ENCODE peak calls at places on chromosome 4, in nine cellular contexts. One of them, this sample, is unnamed.

GRCh38 chr4:47704693-47705325 is 133.1 kb downstream of the CORIN start:
- DNase-seq in lower lobe of right lung: no peak
- DNase-seq in CD8-positive, alpha-beta T cell: no peak
- DNase-seq in central memory CD4-positive, alpha-beta T cell: no peak
- DNase-seq in stimulated activated CD8-positive, alpha-beta memory T cell treated with anti-CD3 and anti-CD28 coated beads, Interleukin-7, amount 100 ng/mL, for 1 hour: no peak
- DNase-seq in WERI-Rb-1: peak
- DNase-seq in esophagus muscularis mucosa: no peak
- DNase-seq in hypothalamus: peak
- DNase-seq in T-helper 22 cell: no peak
- DNase-seq in this sample: no peak

GRCh38 chr4:161182913-161183312 is 980.9 kb downstream of the FSTL5 start:
- DNase-seq in lower lobe of right lung: no peak
- DNase-seq in CD8-positive, alpha-beta T cell: no peak
- DNase-seq in central memory CD4-positive, alpha-beta T cell: no peak
- DNase-seq in stimulated activated CD8-positive, alpha-beta memory T cell treated with anti-CD3 and anti-CD28 coated beads, Interleukin-7, amount 100 ng/mL, for 1 hour: no peak
- DNase-seq in WERI-Rb-1: no peak
- DNase-seq in esophagus muscularis mucosa: no peak
- DNase-seq in hypothalamus: no peak
- DNase-seq in T-helper 22 cell: no peak
- DNase-seq in this sample: no peak

GRCh38 chr4:110371016-110371795 is 104.7 kb upstream of the ENPEP start:
- DNase-seq in lower lobe of right lung: no peak
- DNase-seq in CD8-positive, alpha-beta T cell: no peak
- DNase-seq in central memory CD4-positive, alpha-beta T cell: no peak
- DNase-seq in stimulated activated CD8-positive, alpha-beta memory T cell treated with anti-CD3 and anti-CD28 coated beads, Interleukin-7, amount 100 ng/mL, for 1 hour: no peak
- DNase-seq in WERI-Rb-1: no peak
- DNase-seq in esophagus muscularis mucosa: no peak
- DNase-seq in hypothalamus: no peak
- DNase-seq in T-helper 22 cell: no peak
- DNase-seq in this sample: no peak

GRCh38 chr4:127708985-127709384 is 21.2 kb upstream of the SLC25A31 start:
- DNase-seq in lower lobe of right lung: no peak
- DNase-seq in CD8-positive, alpha-beta T cell: no peak
- DNase-seq in central memory CD4-positive, alpha-beta T cell: no peak
- DNase-seq in stimulated activated CD8-positive, alpha-beta memory T cell treated with anti-CD3 and anti-CD28 coated beads, Interleukin-7, amount 100 ng/mL, for 1 hour: no peak
- DNase-seq in WERI-Rb-1: no peak
- DNase-seq in esophagus muscularis mucosa: no peak
- DNase-seq in hypothalamus: no peak
- DNase-seq in T-helper 22 cell: no peak
- DNase-seq in this sample: no peak

GRCh38 chr4:73653695-73654106 is 33.5 kb upstream of the RASSF6 start:
- DNase-seq in lower lobe of right lung: peak
- DNase-seq in CD8-positive, alpha-beta T cell: no peak
- DNase-seq in central memory CD4-positive, alpha-beta T cell: no peak
- DNase-seq in stimulated activated CD8-positive, alpha-beta memory T cell treated with anti-CD3 and anti-CD28 coated beads, Interleukin-7, amount 100 ng/mL, for 1 hour: no peak
- DNase-seq in WERI-Rb-1: peak
- DNase-seq in esophagus muscularis mucosa: no peak
- DNase-seq in hypothalamus: peak
- DNase-seq in T-helper 22 cell: no peak
- DNase-seq in this sample: no peak

GRCh38 chr4:157043131-157043530 is 32.8 kb upstream of the GLRB start:
- DNase-seq in lower lobe of right lung: no peak
- DNase-seq in CD8-positive, alpha-beta T cell: no peak
- DNase-seq in central memory CD4-positive, alpha-beta T cell: no peak
- DNase-seq in stimulated activated CD8-positive, alpha-beta memory T cell treated with anti-CD3 and anti-CD28 coated beads, Interleukin-7, amount 100 ng/mL, for 1 hour: no peak
- DNase-seq in WERI-Rb-1: no peak
- DNase-seq in esophagus muscularis mucosa: no peak
- DNase-seq in hypothalamus: no peak
- DNase-seq in T-helper 22 cell: no peak
- DNase-seq in this sample: no peak

GRCh38 chr4:122914292-122914904 is 8.0 kb downstream of the NUDT6 start:
- DNase-seq in lower lobe of right lung: no peak
- DNase-seq in CD8-positive, alpha-beta T cell: no peak
- DNase-seq in central memory CD4-positive, alpha-beta T cell: no peak
- DNase-seq in stimulated activated CD8-positive, alpha-beta memory T cell treated with anti-CD3 and anti-CD28 coated beads, Interleukin-7, amount 100 ng/mL, for 1 hour: no peak
- DNase-seq in WERI-Rb-1: no peak
- DNase-seq in esophagus muscularis mucosa: no peak
- DNase-seq in hypothalamus: no peak
- DNase-seq in T-helper 22 cell: no peak
- DNase-seq in this sample: peak

GRCh38 chr4:120299631-120300030 is 233.0 kb upstream of the MAD2L1 start:
- DNase-seq in lower lobe of right lung: no peak
- DNase-seq in CD8-positive, alpha-beta T cell: no peak
- DNase-seq in central memory CD4-positive, alpha-beta T cell: no peak
- DNase-seq in stimulated activated CD8-positive, alpha-beta memory T cell treated with anti-CD3 and anti-CD28 coated beads, Interleukin-7, amount 100 ng/mL, for 1 hour: no peak
- DNase-seq in WERI-Rb-1: no peak
- DNase-seq in esophagus muscularis mucosa: no peak
- DNase-seq in hypothalamus: no peak
- DNase-seq in T-helper 22 cell: no peak
- DNase-seq in this sample: no peak

GRCh38 chr4:157564771-157565170 is 344.2 kb downstream of the GRIA2 start:
- DNase-seq in lower lobe of right lung: no peak
- DNase-seq in CD8-positive, alpha-beta T cell: no peak
- DNase-seq in central memory CD4-positive, alpha-beta T cell: no peak
- DNase-seq in stimulated activated CD8-positive, alpha-beta memory T cell treated with anti-CD3 and anti-CD28 coated beads, Interleukin-7, amount 100 ng/mL, for 1 hour: no peak
- DNase-seq in WERI-Rb-1: no peak
- DNase-seq in esophagus muscularis mucosa: no peak
- DNase-seq in hypothalamus: no peak
- DNase-seq in T-helper 22 cell: no peak
- DNase-seq in this sample: no peak

GRCh38 chr4:78561677-78562076 is 10.1 kb downstream of the ANXA3 start:
- DNase-seq in lower lobe of right lung: no peak
- DNase-seq in CD8-positive, alpha-beta T cell: no peak
- DNase-seq in central memory CD4-positive, alpha-beta T cell: no peak
- DNase-seq in stimulated activated CD8-positive, alpha-beta memory T cell treated with anti-CD3 and anti-CD28 coated beads, Interleukin-7, amount 100 ng/mL, for 1 hour: no peak
- DNase-seq in WERI-Rb-1: no peak
- DNase-seq in esophagus muscularis mucosa: no peak
- DNase-seq in hypothalamus: no peak
- DNase-seq in T-helper 22 cell: no peak
- DNase-seq in this sample: no peak

GRCh38 chr4:150510176-150510875 is 71.6 kb upstream of the MAB21L2 start:
- DNase-seq in lower lobe of right lung: no peak
- DNase-seq in CD8-positive, alpha-beta T cell: no peak
- DNase-seq in central memory CD4-positive, alpha-beta T cell: no peak
- DNase-seq in stimulated activated CD8-positive, alpha-beta memory T cell treated with anti-CD3 and anti-CD28 coated beads, Interleukin-7, amount 100 ng/mL, for 1 hour: no peak
- DNase-seq in WERI-Rb-1: no peak
- DNase-seq in esophagus muscularis mucosa: no peak
- DNase-seq in hypothalamus: no peak
- DNase-seq in T-helper 22 cell: no peak
- DNase-seq in this sample: no peak

GRCh38 chr4:81606796-81607550 is 135.3 kb upstream of the RASGEF1B start:
- DNase-seq in lower lobe of right lung: peak
- DNase-seq in CD8-positive, alpha-beta T cell: no peak
- DNase-seq in central memory CD4-positive, alpha-beta T cell: no peak
- DNase-seq in stimulated activated CD8-positive, alpha-beta memory T cell treated with anti-CD3 and anti-CD28 coated beads, Interleukin-7, amount 100 ng/mL, for 1 hour: no peak
- DNase-seq in WERI-Rb-1: no peak
- DNase-seq in esophagus muscularis mucosa: no peak
- DNase-seq in hypothalamus: no peak
- DNase-seq in T-helper 22 cell: no peak
- DNase-seq in this sample: no peak

GRCh38 chr4:103091601-103092223 is 7.9 kb downstream of the BDH2 start:
- DNase-seq in lower lobe of right lung: no peak
- DNase-seq in CD8-positive, alpha-beta T cell: peak
- DNase-seq in central memory CD4-positive, alpha-beta T cell: peak
- DNase-seq in stimulated activated CD8-positive, alpha-beta memory T cell treated with anti-CD3 and anti-CD28 coated beads, Interleukin-7, amount 100 ng/mL, for 1 hour: no peak
- DNase-seq in WERI-Rb-1: peak
- DNase-seq in esophagus muscularis mucosa: no peak
- DNase-seq in hypothalamus: no peak
- DNase-seq in T-helper 22 cell: peak
- DNase-seq in this sample: peak

GRCh38 chr4:41696768-41697167 is 51.8 kb downstream of the PHOX2B start:
- DNase-seq in lower lobe of right lung: no peak
- DNase-seq in CD8-positive, alpha-beta T cell: no peak
- DNase-seq in central memory CD4-positive, alpha-beta T cell: no peak
- DNase-seq in stimulated activated CD8-positive, alpha-beta memory T cell treated with anti-CD3 and anti-CD28 coated beads, Interleukin-7, amount 100 ng/mL, for 1 hour: no peak
- DNase-seq in WERI-Rb-1: no peak
- DNase-seq in esophagus muscularis mucosa: no peak
- DNase-seq in hypothalamus: no peak
- DNase-seq in T-helper 22 cell: no peak
- DNase-seq in this sample: no peak

GRCh38 chr4:148288448-148288847 is 153.8 kb downstream of the NR3C2 start:
- DNase-seq in lower lobe of right lung: no peak
- DNase-seq in CD8-positive, alpha-beta T cell: no peak
- DNase-seq in central memory CD4-positive, alpha-beta T cell: no peak
- DNase-seq in stimulated activated CD8-positive, alpha-beta memory T cell treated with anti-CD3 and anti-CD28 coated beads, Interleukin-7, amount 100 ng/mL, for 1 hour: no peak
- DNase-seq in WERI-Rb-1: no peak
- DNase-seq in esophagus muscularis mucosa: no peak
- DNase-seq in hypothalamus: no peak
- DNase-seq in T-helper 22 cell: no peak
- DNase-seq in this sample: no peak

GRCh38 chr4:84031401-84031800 is 467.7 kb downstream of the NKX6-1 start:
- DNase-seq in lower lobe of right lung: no peak
- DNase-seq in CD8-positive, alpha-beta T cell: no peak
- DNase-seq in central memory CD4-positive, alpha-beta T cell: no peak
- DNase-seq in stimulated activated CD8-positive, alpha-beta memory T cell treated with anti-CD3 and anti-CD28 coated beads, Interleukin-7, amount 100 ng/mL, for 1 hour: no peak
- DNase-seq in WERI-Rb-1: peak
- DNase-seq in esophagus muscularis mucosa: no peak
- DNase-seq in hypothalamus: no peak
- DNase-seq in T-helper 22 cell: no peak
- DNase-seq in this sample: no peak

This sample was measured in immature natural killer cell.